ENCODE peak calls at places on chromosomes 7 and 10, in eight cellular contexts. K is GM06990, F is WTC11, A is fibroblast of the aortic adventitia, W is HCT116, G is OCI-LY7, Y is uterus, T is spleen. M is an unnamed sample.

GRCh38 chr10:31886885-31887284 is 41.7 kb downstream of the ARHGAP12 start:
- DNase-seq in K (no peak), F (no peak), A (no peak), W (no peak), G (no peak), Y (no peak), T (no peak), M (no peak)

GRCh38 chr10:68561804-68562649 is 1.9 kb downstream of the TET1 start:
- DNase-seq in K (no peak), F (peak; percentile 41), A (no peak), W (no peak), G (no peak), Y (peak; percentile 33), T (no peak), M (peak; percentile 21)

GRCh38 chr7:81449105-81449504 is 320.7 kb downstream of the HGF start:
- DNase-seq in K (no peak), F (no peak), A (peak; percentile 17), W (no peak), G (no peak), Y (no peak), T (no peak), M (no peak)

GRCh38 chr10:45555789-45556188 is 116.8 kb downstream of the ZFAND4 start:
- DNase-seq in K (no peak), F (no peak), A (peak; percentile 47), W (no peak), G (no peak), Y (no peak), T (no peak), M (peak; percentile 22)

GRCh38 chr7:81791578-81792524 is 22.0 kb upstream of the HGF start:
- DNase-seq in K (no peak), F (no peak), A (no peak), W (no peak), G (peak; percentile 39), Y (no peak), T (no peak), M (no peak)

GRCh38 chr10:128744092-128744491 is 617.9 kb upstream of the MKI67 start:
- DNase-seq in K (no peak), F (no peak), A (no peak), W (no peak), G (no peak), Y (no peak), T (no peak), M (no peak)

GRCh38 chr10:23155166-23155565 is 36.9 kb upstream of the PTF1A start:
- DNase-seq in K (no peak), F (no peak), A (peak; percentile 4), W (no peak), G (no peak), Y (no peak), T (no peak), M (peak; percentile 34)

GRCh38 chr10:88473989-88474883 is 108.9 kb downstream of the RNLS start:
- DNase-seq in K (no peak), F (no peak), A (no peak), W (peak; percentile 33), G (no peak), Y (peak; percentile 43), T (no peak), M (peak; percentile 15)

GRCh38 chr7:144997516-144997915 is 161.7 kb upstream of the TPK1 start:
- DNase-seq in K (no peak), F (no peak), A (no peak), W (no peak), G (no peak), Y (no peak), T (no peak), M (no peak)

GRCh38 chr7:150388709-150389531 is 9.8 kb downstream of the ZNF775 start:
- DNase-seq in K (no peak), F (no peak), A (peak; percentile 44), W (no peak), G (no peak), Y (peak; percentile 37), T (peak; percentile 78), M (peak; percentile 34)

GRCh38 chr10:105506258-105506657 is 865.2 kb downstream of the SORCS3 start:
- DNase-seq in K (no peak), F (no peak), A (no peak), W (no peak), G (no peak), Y (no peak), T (no peak), M (no peak)

GRCh38 chr10:132665946-132666732 is 119.8 kb downstream of the NKX6-2 start:
- DNase-seq in K (no peak), F (no peak), A (peak; percentile 90), W (no peak), G (no peak), Y (no peak), T (peak; percentile 20), M (peak; percentile 96)

GRCh38 chr10:128186959-128187787 is 61.0 kb upstream of the MKI67 start:
- DNase-seq in K (no peak), F (no peak), A (no peak), W (no peak), G (no peak), Y (no peak), T (no peak), M (no peak)

GRCh38 chr7:73668103-73668937 is 689 bp downstream of the VPS37D start:
- DNase-seq in K (no peak), F (no peak), A (no peak), W (no peak), G (peak; percentile 33), Y (peak; percentile 27), T (peak; percentile 83), M (no peak)

GRCh38 chr7:81430150-81430549 is 339.7 kb downstream of the HGF start:
- DNase-seq in K (no peak), F (no peak), A (peak; percentile 69), W (no peak), G (no peak), Y (no peak), T (no peak), M (peak; percentile 32)

GRCh38 chr7:78039791-78040776 is 241.5 kb downstream of the PHTF2 start:
- DNase-seq in K (peak; percentile 60), F (peak; percentile 81), A (peak; percentile 14), W (peak; percentile 23), G (peak; percentile 50), Y (peak; percentile 14), T (peak; percentile 86), M (peak; percentile 17)

GRCh38 chr7:150978136-150978789 is at the start of gene KCNH2:
- DNase-seq in K (no peak), F (peak; percentile 75), A (no peak), W (no peak), G (peak; percentile 78), Y (peak; percentile 52), T (no peak), M (no peak)

GRCh38 chr7:107167483-107168232 is 1.1 kb upstream of the HBP1 start:
- DNase-seq in K (no peak), F (no peak), A (peak; percentile 91), W (peak; percentile 61), G (peak; percentile 72), Y (no peak), T (no peak), M (peak; percentile 93)
- TF ChIP-seq CTCF in K (peak; percentile 25), F (no peak), A (peak; percentile 58), W (peak; percentile 39), G (peak; percentile 70), Y (peak; percentile 31), T (no peak), M (peak; percentile 47)

DNA sequence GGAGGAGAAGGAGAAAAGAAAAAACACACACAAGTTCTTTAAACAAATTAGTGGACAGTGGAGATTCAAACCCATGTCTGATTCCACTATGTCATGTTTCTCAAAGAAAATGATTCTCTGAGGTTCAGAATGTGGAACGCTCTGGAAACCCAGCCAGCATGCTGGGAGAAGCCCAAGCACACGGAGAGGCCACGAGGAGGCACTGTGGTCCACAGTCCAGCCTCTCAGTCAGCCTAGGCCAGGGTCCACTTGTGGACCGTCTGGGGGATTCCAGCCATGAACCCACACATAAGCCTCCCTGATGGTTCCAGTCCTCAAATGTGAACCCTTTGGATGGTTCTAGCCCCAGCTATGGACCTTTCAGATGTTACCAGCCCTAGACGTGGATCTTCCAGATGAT is 73.4 kb downstream of the CAV1 start:
- DNase-seq in K (no peak), F (peak; percentile 37), A (no peak), W (no peak), G (no peak), Y (no peak), T (no peak), M (no peak)
- TF ChIP-seq CTCF in K (peak; percentile 57), F (peak; percentile 31), A (peak; percentile 53), W (peak; percentile 16), G (peak; percentile 63), Y (no peak), T (no peak), M (peak; percentile 54)

DNA sequence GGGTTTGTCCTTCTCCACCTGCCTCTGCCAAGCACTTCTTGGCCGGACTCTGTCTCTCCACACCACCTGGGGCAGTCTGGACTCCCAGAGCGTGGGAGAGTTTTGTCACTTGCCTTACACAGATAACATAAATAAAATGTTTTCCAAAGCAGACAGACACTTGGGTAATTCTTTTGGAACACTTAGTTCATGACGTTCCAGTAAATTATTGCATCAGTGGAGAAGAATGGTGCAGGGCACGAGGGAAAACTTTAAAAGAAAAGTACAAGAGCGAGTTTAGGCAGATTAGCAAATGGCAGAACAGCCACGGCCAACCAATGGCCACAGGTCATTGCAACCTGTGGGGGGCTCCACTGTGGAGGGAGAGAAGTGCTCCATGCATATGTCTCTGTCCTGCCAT is 170.6 kb upstream of the GRB10 start:
- DNase-seq in K (no peak), F (no peak), A (peak; percentile 47), W (no peak), G (no peak), Y (no peak), T (no peak), M (peak; percentile 57)
- TF ChIP-seq CTCF in K (no peak), F (no peak), A (no peak), W (no peak), G (no peak), Y (no peak), T (no peak), M (no peak)

GRCh38 chr7:98702021-98702420 is 84.9 kb downstream of the NPTX2 start:
- DNase-seq in K (peak; percentile 18), F (no peak), A (no peak), W (no peak), G (peak; percentile 91), Y (no peak), T (no peak), M (no peak)

GRCh38 chr7:98701372-98701771 is 84.3 kb downstream of the NPTX2 start:
- DNase-seq in K (peak; percentile 37), F (no peak), A (no peak), W (no peak), G (peak; percentile 60), Y (no peak), T (no peak), M (no peak)

GRCh38 chr7:98705620-98706019 is 88.5 kb downstream of the NPTX2 start:
- DNase-seq in K (no peak), F (no peak), A (no peak), W (no peak), G (no peak), Y (no peak), T (no peak), M (no peak)

GRCh38 chr7:98707076-98707475 is 90.0 kb downstream of the NPTX2 start:
- DNase-seq in K (no peak), F (no peak), A (no peak), W (no peak), G (no peak), Y (no peak), T (no peak), M (no peak)

DNA sequence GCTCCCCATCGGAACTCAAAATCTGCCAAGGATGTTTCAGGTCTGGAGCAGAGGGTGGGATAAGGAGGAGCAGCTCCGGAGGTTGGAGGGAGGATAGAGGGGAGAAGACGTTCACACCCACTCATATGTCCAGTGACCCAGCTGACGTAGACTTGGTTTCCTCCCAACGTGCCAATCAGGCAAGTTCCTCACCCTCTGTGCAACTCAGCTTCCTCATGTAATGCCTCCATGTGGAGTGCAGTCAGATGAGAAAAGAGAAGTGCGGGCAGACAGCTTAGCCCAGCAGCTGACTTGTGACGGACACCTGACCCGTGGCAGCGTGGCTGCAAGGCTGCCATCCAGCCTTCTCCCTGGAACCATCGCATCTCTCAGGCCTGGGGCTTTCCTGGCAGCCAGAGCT is 86.8 kb downstream of the NPTX2 start:
- DNase-seq in K (no peak), F (no peak), A (no peak), W (no peak), G (peak; percentile 74), Y (no peak), T (no peak), M (no peak)
- TF ChIP-seq CTCF in K (no peak), F (no peak), A (no peak), W (no peak), G (no peak), Y (no peak), T (no peak), M (no peak)